ENCODE peak calls at places on chromosomes 2 and 18, in five cellular contexts. T, X, W, M and S are unnamed samples. For H3K36me3, the result is how much of the 10 kb centered on the place peaks cover.

GRCh38 chr2:17850151-17850550 is 28.3 kb upstream of the KCNS3 start:
- DNase-seq in M (no peak), T (no peak), W (no peak), X (no peak), S (no peak)

GRCh38 chr18:41695441-41695840 is 259.6 kb upstream of the PIK3C3 start:
- DNase-seq in X (no peak), M (peak), T (no peak), W (peak), S (no peak)

GRCh38 chr2:217926801-217927200 is 76.0 kb downstream of the TNS1 start:
- DNase-seq in M (no peak), X (no peak), T (no peak), W (no peak), S (no peak)

GRCh38 chr18:49723648-49724180 is 89.6 kb downstream of the ACAA2 start:
- DNase-seq in T (peak), X (no peak), M (no peak), W (peak), S (peak)

GRCh38 chr18:48723837-48724236 is 185.0 kb downstream of the CTIF start:
- DNase-seq in T (no peak), W (no peak), X (no peak), M (no peak), S (no peak)

GRCh38 chr2:16394072-16394985 is 271.3 kb downstream of the CYRIA start:
- DNase-seq in T (no peak), M (peak), X (no peak), W (no peak), S (no peak)

GRCh38 chr2:16604236-16604635 is 61.4 kb downstream of the CYRIA start:
- DNase-seq in T (no peak), W (no peak), M (no peak), X (no peak), S (no peak)

GRCh38 chr18:25880441-25880840 is 210.0 kb downstream of the SS18 start:
- DNase-seq in T (no peak), W (no peak), M (no peak), X (no peak), S (no peak)

GRCh38 chr18:79465392-79465991 is 69.8 kb downstream of the NFATC1 start:
- DNase-seq in T (peak), M (peak), X (peak), W (no peak), S (peak)

GRCh38 chr18:2551425-2551824 is 19.9 kb downstream of the METTL4 start:
- DNase-seq in W (no peak), X (no peak), M (no peak), T (no peak), S (no peak)

GRCh38 chr18:45974088-45974536 is 7.0 kb upstream of the EPG5 start:
- DNase-seq in T (peak), X (peak), M (peak), W (peak), S (no peak)

GRCh38 chr2:27298391-27299080 is 9.7 kb downstream of the UCN start:
- DNase-seq in T (peak), X (no peak), W (no peak), M (no peak), S (no peak)

GRCh38 chr18:4196358-4196757 is 258.7 kb downstream of the DLGAP1 start:
- DNase-seq in X (no peak), M (no peak), W (no peak), T (no peak), S (no peak)

GRCh38 chr18:987325-988186 is 82.9 kb downstream of the ADCYAP1 start:
- DNase-seq in T (no peak), W (peak), X (no peak), M (no peak), S (no peak)

GRCh38 chr18:55419939-55420664 is 167.9 kb downstream of the TCF4 start:
- DNase-seq in M (no peak), X (no peak), W (peak), T (no peak), S (no peak)

GRCh38 chr2:41853427-41854191 is 194.2 kb upstream of the PKDCC start:
- DNase-seq in W (peak), T (peak), M (peak), X (peak), S (no peak)

GRCh38 chr2:146388757-146389156 is 1456.1 kb upstream of the ACVR2A start:
- DNase-seq in W (peak), T (no peak), X (no peak), M (no peak), S (no peak)

GRCh38 chr18:8389391-8390340 is 219.6 kb upstream of the RAB12 start:
- DNase-seq in M (peak), X (peak), T (peak), W (peak), S (no peak)

GRCh38 chr2:20633794-20634259 is 17.1 kb downstream of the HS1BP3 start:
- DNase-seq in X (no peak), T (peak), W (no peak), M (peak), S (peak)

GRCh38 chr2:96809951-96810782 is 5.9 kb upstream of the CNNM3 start:
- DNase-seq in T (no peak), W (no peak), M (no peak), X (no peak), S (no peak)

GRCh38 chr2:39981877-39982276 is 202.8 kb upstream of the THUMPD2 start:
- DNase-seq in T (no peak), X (no peak), M (no peak), W (no peak), S (no peak)

GRCh38 chr2:40773291-40773690 is 321.4 kb upstream of the SLC8A1 start:
- DNase-seq in M (no peak), T (no peak), W (no peak), X (peak), S (no peak)

GRCh38 chr2:240785424-240786335 is 34.3 kb downstream of the KIF1A start:
- DNase-seq in T (no peak), M (no peak), X (no peak), W (no peak), S (no peak)

GRCh38 chr2:68365087-68365486 is at the start of gene PLEK:
- DNase-seq in X (no peak), T (no peak), M (peak), W (no peak), S (peak)

GRCh38 chr2:187702157-187702556 is 147.9 kb upstream of the TFPI start:
- DNase-seq in M (no peak), X (no peak), W (no peak), T (no peak), S (no peak)

GRCh38 chr18:48405108-48405507 is 4.1 kb downstream of the ZBTB7C start:
- DNase-seq in T (no peak), X (no peak), W (peak), M (no peak), S (no peak)

GRCh38 chr18:74115046-74115445 is 32.6 kb downstream of the FBXO15 start:
- DNase-seq in M (no peak), T (no peak), W (no peak), X (no peak), S (no peak)

GRCh38 chr2:134668821-134669220 is 50.0 kb downstream of the TMEM163 start:
- DNase-seq in M (no peak), X (no peak), W (no peak), T (peak), S (no peak)

GRCh38 chr2:130985206-130985779 is 108.0 kb downstream of the FAM168B start:
- DNase-seq in M (no peak), X (no peak), T (no peak), W (no peak), S (no peak)

GRCh38 chr2:203596183-203596582 is 61.1 kb upstream of the RAPH1 start:
- DNase-seq in W (no peak), T (no peak), X (no peak), M (no peak), S (no peak)

GRCh38 chr18:398866-399637 is 101.4 kb downstream of the COLEC12 start:
- DNase-seq in M (no peak), T (no peak), X (no peak), W (no peak), S (no peak)

GRCh38 chr2:166193446-166193845 is 65.6 kb upstream of the SCN1A start:
- DNase-seq in W (no peak), T (no peak), X (no peak), M (no peak), S (no peak)

GRCh38 chr2:235287369-235287722 is 206.5 kb upstream of the AGAP1 start:
- DNase-seq in W (no peak), X (no peak), T (no peak), M (no peak), S (no peak)

GRCh38 chr2:28906376-28906775 is 11.9 kb downstream of the WDR43 start:
- DNase-seq in W (no peak), X (no peak), T (no peak), M (no peak), S (no peak)

GRCh38 chr2:28904802-28905499 is 10.5 kb downstream of the WDR43 start:
- DNase-seq in W (no peak), M (no peak), T (no peak), X (no peak), S (no peak)

GRCh38 chr2:28905533-28905932 is 11.1 kb downstream of the WDR43 start:
- DNase-seq in M (no peak), T (no peak), X (no peak), W (no peak), S (no peak)

GRCh38 chr2:28902584-28902983 is 8.1 kb downstream of the WDR43 start:
- DNase-seq in M (no peak), W (no peak), X (no peak), T (no peak), S (no peak)

GRCh38 chr2:28904295-28904694 is 9.8 kb downstream of the WDR43 start:
- DNase-seq in X (no peak), M (no peak), W (peak), T (no peak), S (no peak)
- H3K36me3 ChIP-seq in X (under half), M (under half), W (under half), T (under half), S (under half)

DNA sequence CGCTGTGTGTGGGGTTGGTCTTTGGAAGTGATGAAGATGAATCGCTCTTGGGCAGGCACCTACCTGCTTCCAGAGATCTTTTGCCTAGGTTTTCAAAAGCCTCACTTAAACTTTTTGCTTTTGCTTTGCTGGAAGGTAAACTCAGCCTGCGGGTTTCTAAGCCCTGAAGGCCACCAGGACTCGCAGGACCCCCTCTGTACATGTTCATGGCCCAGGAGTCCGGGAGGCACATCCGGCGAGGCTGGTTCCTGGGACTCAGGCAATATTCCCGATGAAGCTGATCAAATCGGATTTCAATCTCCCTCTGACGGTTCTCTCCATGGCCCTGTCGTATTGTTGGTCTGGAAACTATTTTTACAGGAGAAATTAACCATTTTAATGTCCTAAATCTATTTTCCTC is 13.2 kb downstream of the HJURP start:
- DNase-seq in T (no peak), X (no peak), M (no peak), W (no peak), S (no peak)
- H3K36me3 ChIP-seq in T (under half), X (half or more), M (under half), W (under half), S (under half)

GRCh38 chr2:74087696-74088095 is 60.0 kb downstream of the BOLA3 start:
- DNase-seq in M (no peak), X (no peak), W (no peak), T (no peak), S (no peak)
- H3K36me3 ChIP-seq in M (under half), X (under half), W (under half), T (under half), S (under half)

DNA sequence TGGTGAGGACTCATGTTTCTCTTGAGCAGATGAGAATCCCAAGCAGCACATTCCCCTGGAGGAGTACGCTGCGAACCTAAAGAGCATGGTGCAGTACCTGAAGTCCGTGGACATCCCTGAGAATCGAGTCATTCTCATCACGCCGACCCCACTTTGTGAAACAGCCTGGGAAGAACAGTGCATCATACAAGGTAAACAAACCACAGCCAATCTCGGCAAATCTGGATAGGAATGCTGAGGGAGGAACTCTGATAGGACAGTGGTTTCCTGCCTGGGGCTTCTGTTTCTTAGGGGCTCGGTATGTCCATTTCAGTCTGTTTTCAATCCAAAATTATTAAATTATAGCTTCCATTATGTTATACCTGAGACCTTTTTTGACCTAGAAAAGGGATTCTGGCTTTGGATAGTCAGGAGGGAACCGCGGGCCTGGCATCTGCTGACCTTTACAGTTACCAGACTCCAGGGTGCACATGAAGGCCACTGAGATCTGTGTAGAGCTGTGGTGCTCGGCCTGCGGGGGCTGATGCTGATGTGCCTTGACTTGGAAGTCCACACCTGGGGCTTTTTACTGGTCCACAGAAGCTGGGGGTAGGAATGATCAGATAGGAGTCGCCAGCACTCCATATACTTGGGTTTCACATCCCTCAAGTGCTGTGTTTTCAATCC is 7.0 kb downstream of the IAH1 start:
- DNase-seq in M (no peak), X (no peak), W (no peak), T (no peak), S (no peak)
- H3K36me3 ChIP-seq in M (under half), X (under half), W (under half), T (half or more), S (under half)

GRCh38 chr2:128170776-128171175 is 79.8 kb downstream of the UGGT1 start:
- DNase-seq in M (no peak), X (no peak), W (no peak), T (no peak), S (no peak)
- H3K36me3 ChIP-seq in M (under half), X (under half), W (under half), T (under half), S (under half)

DNA sequence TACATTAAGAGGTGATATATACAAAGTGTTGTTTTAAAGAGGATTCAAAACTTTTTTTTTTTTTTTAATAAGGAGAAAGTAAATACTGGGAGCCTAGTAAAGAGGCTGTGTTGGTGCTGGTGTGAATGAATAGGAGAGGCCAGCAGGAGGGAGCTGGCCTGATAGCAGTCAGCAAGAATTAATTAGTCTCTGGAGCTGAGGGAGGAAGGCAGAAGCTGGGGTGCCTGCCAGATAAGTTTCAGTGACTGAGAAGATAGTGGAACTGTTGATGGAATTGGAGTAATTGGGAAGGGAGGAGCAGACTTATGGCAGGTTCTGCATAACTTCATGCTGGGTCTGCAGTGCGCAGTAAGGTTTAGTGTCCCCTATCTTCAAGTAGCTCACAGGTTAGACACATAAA is 36.2 kb upstream of the SNORC start:
- DNase-seq in W (no peak), X (no peak), M (no peak), T (no peak), S (no peak)
- H3K36me3 ChIP-seq in W (under half), X (under half), M (under half), T (under half), S (under half)

DNA sequence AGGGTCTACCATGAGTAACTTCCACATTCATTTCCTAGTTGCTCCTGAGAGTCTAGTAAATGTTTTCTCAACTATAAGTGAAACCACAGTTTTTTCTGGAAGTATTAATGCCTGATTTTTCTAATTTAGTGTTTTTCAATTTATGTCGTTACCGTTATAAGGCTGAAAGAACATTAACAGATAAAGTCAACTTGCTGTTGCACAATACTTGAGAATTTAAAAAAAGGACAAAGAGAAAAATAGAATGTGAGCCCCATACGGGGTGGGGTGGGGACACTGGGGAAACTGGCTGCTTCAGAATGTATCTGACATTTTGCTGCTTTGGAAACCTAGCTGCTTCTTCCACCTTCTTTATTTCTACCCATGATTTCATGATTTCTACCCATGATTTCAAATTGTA is 26.2 kb downstream of the CNOT11 start:
- DNase-seq in M (no peak), X (no peak), W (no peak), T (no peak), S (no peak)
- H3K36me3 ChIP-seq in M (under half), X (under half), W (under half), T (under half), S (under half)

GRCh38 chr18:61329398-61329797 is 3.8 kb upstream of the CDH20 start:
- DNase-seq in W (no peak), X (no peak), T (no peak), M (no peak), S (no peak)

GRCh38 chr18:61326407-61326806 is 6.8 kb upstream of the CDH20 start:
- DNase-seq in T (no peak), W (no peak), M (no peak), X (no peak), S (no peak)

GRCh38 chr18:61322265-61322873 is 10.9 kb upstream of the CDH20 start:
- DNase-seq in T (no peak), M (peak), X (peak), W (peak), S (peak)

GRCh38 chr18:61323951-61324350 is 9.3 kb upstream of the CDH20 start:
- DNase-seq in M (no peak), W (peak), X (no peak), T (no peak), S (no peak)
- H3K36me3 ChIP-seq in M (under half), W (under half), X (under half), T (under half), S (under half)